ENCODE peak calls at places on chromosomes 13 and 19, in four cellular contexts. Q, I, A and C are unnamed samples.

GRCh38 chr19:35414442-35414841 is 33.6 kb upstream of the FFAR2 start:
- DNase-seq in Q (no peak), I (no peak), A (no peak), C (no peak)

GRCh38 chr19:7216373-7216902 is 77.8 kb downstream of the INSR start:
- DNase-seq in Q (no peak), I (no peak), A (no peak), C (no peak)

GRCh38 chr13:72864142-72865035 is 82.5 kb downstream of the PIBF1 start:
- DNase-seq in Q (no peak), I (no peak), A (peak; percentile 15), C (no peak)

GRCh38 chr19:47613165-47614146 is 4.5 kb downstream of the BICRA start:
- DNase-seq in Q (no peak), I (peak; percentile 60), A (peak; percentile 52), C (peak; percentile 67)

GRCh38 chr19:18769989-18770528 is 21.0 kb downstream of the COMP start:
- DNase-seq in Q (no peak), I (no peak), A (no peak), C (no peak)

GRCh38 chr19:54017266-54017665 is 25.8 kb downstream of the CACNG6 start:
- DNase-seq in Q (no peak), I (no peak), A (peak; percentile 85), C (no peak)

GRCh38 chr13:90089051-90089450 is 1258.4 kb upstream of the MIR17HG start:
- DNase-seq in Q (no peak), I (no peak), A (no peak), C (no peak)

GRCh38 chr13:95073826-95074345 is 227.4 kb downstream of the ABCC4 start:
- DNase-seq in Q (no peak), I (no peak), A (no peak), C (no peak)

GRCh38 chr13:66501187-66501586 is 728.9 kb downstream of the PCDH9 start:
- DNase-seq in Q (no peak), I (no peak), A (peak; percentile 83), C (no peak)

GRCh38 chr19:1018932-1019615 is 1.8 kb downstream of the TMEM259 start:
- DNase-seq in Q (no peak), I (no peak), A (no peak), C (no peak)

GRCh38 chr19:5831152-5831551 is 8.3 kb downstream of the FUT6 start:
- DNase-seq in Q (no peak), I (no peak), A (no peak), C (no peak)

GRCh38 chr19:38649305-38650179 is 2.1 kb downstream of the ACTN4 start:
- DNase-seq in Q (peak; percentile 63), I (no peak), A (no peak), C (no peak)

GRCh38 chr13:66994498-66995365 is 235.4 kb downstream of the PCDH9 start:
- DNase-seq in Q (no peak), I (no peak), A (no peak), C (no peak)

GRCh38 chr19:40313229-40313983 is 28.3 kb upstream of the AKT2 start:
- DNase-seq in Q (no peak), I (no peak), A (no peak), C (no peak)

GRCh38 chr13:104021806-104022397 is 955.7 kb upstream of the SLC10A2 start:
- DNase-seq in Q (no peak), I (no peak), A (no peak), C (no peak)

GRCh38 chr19:29285187-29285687 is 72.3 kb upstream of the UQCRFS1 start:
- DNase-seq in Q (no peak), I (no peak), A (no peak), C (no peak)

GRCh38 chr13:39038569-39038898 is 278 bp downstream of the NHLRC3 start:
- DNase-seq in Q (no peak), I (no peak), A (peak; percentile 37), C (no peak)

GRCh38 chr13:75222031-75222430 is 259.9 kb downstream of the TBC1D4 start:
- DNase-seq in Q (no peak), I (no peak), A (peak; percentile 78), C (no peak)

GRCh38 chr13:52414963-52415362 is 9.0 kb upstream of the THSD1 start:
- DNase-seq in Q (no peak), I (no peak), A (peak; percentile 85), C (no peak)

GRCh38 chr13:32426191-32426980 is 1.5 kb downstream of the N4BP2L1 start:
- DNase-seq in Q (no peak), I (no peak), A (peak; percentile 34), C (no peak)

DNA sequence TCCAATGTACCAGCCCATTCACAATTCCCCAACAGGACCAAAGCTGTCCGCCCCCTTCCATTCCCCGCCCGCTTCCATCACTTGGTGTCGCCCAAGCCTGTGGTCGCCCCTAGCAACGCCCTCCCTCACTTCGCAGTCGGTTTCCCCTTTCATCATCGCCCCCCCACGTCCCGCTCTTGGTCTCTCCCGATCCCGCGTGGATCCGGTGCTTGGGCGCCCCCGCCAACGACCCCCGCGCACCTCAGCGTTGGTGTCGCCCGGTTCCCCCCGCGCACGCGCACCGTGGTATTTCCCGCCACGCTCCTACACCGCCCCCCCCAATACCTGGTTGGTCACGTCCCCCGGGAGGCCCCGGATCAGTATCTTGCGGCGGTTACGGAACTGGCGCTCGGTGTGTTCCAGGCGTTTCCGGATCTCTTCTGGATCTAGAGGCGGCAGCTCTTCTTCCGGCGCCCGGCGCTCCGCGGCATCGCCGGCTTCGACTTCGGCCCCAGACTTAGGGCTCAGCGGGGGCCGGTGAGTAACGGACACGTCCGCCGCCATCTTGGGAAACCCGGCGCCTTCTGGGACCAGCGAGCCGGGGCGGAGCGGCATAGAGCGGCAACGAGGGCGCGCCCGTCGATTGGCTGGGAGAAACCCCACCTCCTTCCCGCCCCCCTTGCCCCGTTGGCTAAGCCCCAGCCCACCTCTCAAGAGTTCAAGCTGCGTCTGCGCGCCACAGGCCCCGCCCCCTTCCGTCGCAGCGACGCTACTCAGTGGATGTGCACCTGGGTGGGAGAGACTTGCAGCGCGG is at the start of gene RAVER1:
- DNase-seq in Q (peak; percentile 98), I (peak; percentile 99), A (peak; percentile 98), C (peak; percentile 97)
- TF ChIP-seq CTCF in Q (no peak), I (no peak), A (no peak), C (no peak)

DNA sequence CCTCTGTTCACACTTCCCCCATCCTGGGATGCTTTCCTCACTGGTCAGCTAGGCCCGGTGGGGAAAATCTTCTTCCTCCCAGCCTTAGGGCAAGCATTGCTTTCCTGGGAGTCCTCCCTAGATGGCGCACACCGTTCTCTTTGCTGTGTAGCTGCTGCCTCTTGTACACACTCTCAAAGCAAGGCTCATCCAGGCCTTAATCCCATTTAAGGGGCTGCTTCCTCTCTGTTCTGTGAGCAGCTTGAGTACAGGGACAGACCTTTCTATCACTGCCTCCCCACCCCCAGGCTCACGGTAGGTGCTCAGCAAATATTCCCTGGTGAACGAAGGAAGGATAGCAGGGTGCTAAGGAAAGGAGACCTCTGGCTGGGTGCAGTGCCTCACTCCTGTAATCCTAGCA is 11.0 kb downstream of the SLC7A10 start:
- DNase-seq in Q (no peak), I (peak; percentile 59), A (peak; percentile 36), C (no peak)
- TF ChIP-seq CTCF in Q (no peak), I (peak; percentile 62), A (peak; percentile 21), C (no peak)

GRCh38 chr13:98796191-98796590 is 43.7 kb upstream of the SLC15A1 start:
- DNase-seq in Q (no peak), I (no peak), A (no peak), C (no peak)

GRCh38 chr13:98795220-98795619 is 42.7 kb upstream of the SLC15A1 start:
- DNase-seq in Q (no peak), I (no peak), A (no peak), C (no peak)

GRCh38 chr13:98796798-98797197 is 44.3 kb upstream of the SLC15A1 start:
- DNase-seq in Q (no peak), I (no peak), A (no peak), C (no peak)

GRCh38 chr13:98798849-98799645 is 46.6 kb upstream of the SLC15A1 start:
- DNase-seq in Q (no peak), I (no peak), A (peak; percentile 77), C (no peak)

GRCh38 chr13:98797456-98797855 is 45.0 kb upstream of the SLC15A1 start:
- DNase-seq in Q (no peak), I (no peak), A (no peak), C (no peak)
- TF ChIP-seq CTCF in Q (no peak), I (no peak), A (no peak), C (no peak)

DNA sequence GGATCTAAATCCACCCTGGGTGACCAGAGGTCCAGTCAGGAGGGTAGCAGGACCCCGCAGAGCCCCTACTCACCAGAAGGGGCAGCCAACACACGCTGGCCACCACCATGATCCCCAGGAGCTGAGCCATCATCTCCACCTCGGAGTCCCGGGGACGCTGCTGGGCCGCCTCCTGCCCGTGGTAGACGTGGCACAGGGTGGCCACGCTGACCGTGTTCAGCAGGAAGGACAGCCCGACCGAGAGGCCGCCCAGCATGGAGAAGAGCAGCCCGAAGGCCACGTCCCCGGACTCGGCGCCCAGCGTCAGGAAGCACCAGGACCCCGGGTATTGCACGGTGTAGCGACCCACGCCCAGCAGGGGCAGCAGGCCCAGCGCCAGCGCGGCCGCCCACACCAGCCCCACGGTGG is 6.9 kb downstream of the TBXA2R start:
- DNase-seq in Q (no peak), I (no peak), A (no peak), C (no peak)
- TF ChIP-seq CTCF in Q (no peak), I (peak; percentile 24), A (peak; percentile 25), C (no peak)

DNA sequence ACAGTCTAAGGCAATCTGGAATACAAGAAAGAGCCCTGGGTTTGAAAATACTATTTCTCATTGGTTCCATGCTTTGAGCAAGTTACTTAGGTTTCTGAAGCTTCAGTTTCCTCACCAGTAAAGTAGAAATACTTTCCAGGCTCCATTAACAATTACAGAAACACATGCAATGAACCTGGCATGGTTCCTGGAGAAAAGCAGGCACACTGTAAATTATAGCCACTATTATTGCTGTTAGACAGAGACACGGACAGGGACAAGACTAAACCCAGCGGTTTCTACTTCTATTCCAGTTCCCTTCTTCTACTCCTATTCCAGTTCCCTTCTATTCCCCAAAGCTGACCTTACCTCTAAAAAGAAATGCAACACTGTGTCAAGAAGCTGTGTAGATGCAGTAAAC is 41.2 kb downstream of the MIPEP start:
- DNase-seq in Q (no peak), I (no peak), A (no peak), C (no peak)
- TF ChIP-seq CTCF in Q (no peak), I (no peak), A (no peak), C (no peak)